ENCODE peak calls at places on chromosome 13, in eight cellular contexts. S is cardiac muscle cell; G is iPS DF 6.9; N is naive thymus-derived CD4-positive, alpha-beta T cell; P is upper lobe of left lung; Q is RPMI8226; I is caudate nucleus; X is NCI-H774. M is an unnamed sample.
A peak's percentile ranks its signal among the peaks of the same experiment; 100 is the strongest.

GRCh38 chr13:85497652-85498051 is 301.6 kb downstream of the SLITRK6 start:
- DNase-seq in S (peak; percentile 97), G (no peak), N (no peak), P (no peak), Q (no peak), I (no peak), X (no peak), M (no peak)

GRCh38 chr13:113211774-113212173 is 2.4 kb downstream of the CUL4A start:
- DNase-seq in S (no peak), G (peak; percentile 39), N (no peak), P (no peak), Q (no peak), I (no peak), X (no peak), M (no peak)

GRCh38 chr13:29496241-29496712 is 99.2 kb downstream of the SLC7A1 start:
- DNase-seq in S (peak; percentile 32), G (no peak), N (no peak), P (no peak), Q (peak; percentile 70), I (no peak), X (no peak), M (peak; percentile 26)

GRCh38 chr13:43245374-43245964 is 222.1 kb downstream of the DNAJC15 start:
- DNase-seq in S (peak; percentile 58), G (no peak), N (no peak), P (no peak), Q (no peak), I (no peak), X (no peak), M (no peak)

GRCh38 chr13:76331948-76332712 is 554.1 kb downstream of the KCTD12 start:
- DNase-seq in S (peak; percentile 64), G (no peak), N (no peak), P (no peak), Q (peak; percentile 69), I (no peak), X (no peak), M (no peak)

GRCh38 chr13:71865858-71866172 is 1.2 kb downstream of the DACH1 start:
- DNase-seq in S (peak; percentile 10), G (no peak), N (no peak), P (peak; percentile 25), Q (no peak), I (no peak), X (no peak), M (no peak)

GRCh38 chr13:23020246-23020843 is 160.4 kb upstream of the SGCG start:
- DNase-seq in S (peak; percentile 74), G (peak; percentile 43), N (no peak), P (peak; percentile 31), Q (peak; percentile 47), I (peak; percentile 28), X (peak; percentile 36), M (peak; percentile 52)

GRCh38 chr13:102369303-102369702 is 32.5 kb downstream of the FGF14 start:
- DNase-seq in S (no peak), G (no peak), N (no peak), P (no peak), Q (no peak), I (no peak), X (no peak), M (no peak)

GRCh38 chr13:111187879-111188643 is 73.0 kb downstream of the ARHGEF7 start:
- DNase-seq in S (peak; percentile 47), G (no peak), N (no peak), P (no peak), Q (no peak), I (peak; percentile 28), X (no peak), M (no peak)

GRCh38 chr13:86476656-86477055 is 677.4 kb upstream of the SLITRK6 start:
- DNase-seq in S (no peak), G (no peak), N (no peak), P (no peak), Q (no peak), I (peak; percentile 52), X (no peak), M (no peak)

GRCh38 chr13:32254416-32254815 is 60.7 kb downstream of the ZAR1L start:
- DNase-seq in S (peak; percentile 20), G (no peak), N (no peak), P (no peak), Q (no peak), I (no peak), X (no peak), M (no peak)

GRCh38 chr13:30895773-30896172 is 10.3 kb upstream of the MEDAG start:
- DNase-seq in S (peak; percentile 95), G (no peak), N (no peak), P (no peak), Q (no peak), I (no peak), X (no peak), M (no peak)

GRCh38 chr13:45411631-45412030 is 6.5 kb downstream of the SLC25A30 start:
- DNase-seq in S (no peak), G (no peak), N (no peak), P (no peak), Q (no peak), I (no peak), X (no peak), M (no peak)

GRCh38 chr13:48891586-48891985 is 84.1 kb upstream of the FNDC3A start:
- DNase-seq in S (peak; percentile 27), G (no peak), N (no peak), P (no peak), Q (no peak), I (no peak), X (no peak), M (no peak)